ENCODE peak calls at places on chromosomes 3 and 15, in five cellular contexts. I is fibroblast of mammary gland, C is transverse colon, R is heart left ventricle, J is OCI-LY7. Y is an unnamed sample.

GRCh38 chr3:134079111-134079531 is 49.4 kb upstream of the SLCO2A1 start:
- DNase-seq in J (no peak), I (peak; percentile 51), R (no peak), C (no peak), Y (no peak)

GRCh38 chr3:190338717-190339116 is 16.5 kb upstream of the CLDN1 start:
- DNase-seq in J (no peak), C (no peak), R (no peak), I (peak; percentile 41), Y (no peak)

GRCh38 chr3:198071602-198072285 is 111.7 kb downstream of the LMLN start:
- DNase-seq in C (no peak), R (no peak), J (no peak), I (peak; percentile 88), Y (peak; percentile 97)

GRCh38 chr3:94081880-94082279 is 19.0 kb downstream of the NSUN3 start:
- DNase-seq in C (no peak), I (no peak), R (no peak), J (no peak), Y (no peak)

GRCh38 chr15:89387140-89387903 is 52.7 kb upstream of the POLG start:
- DNase-seq in I (no peak), C (no peak), J (no peak), R (no peak), Y (no peak)

GRCh38 chr3:123367467-123368154 is 81.3 kb downstream of the ADCY5 start:
- DNase-seq in J (no peak), R (no peak), I (no peak), C (no peak), Y (no peak)

GRCh38 chr3:23865595-23866396 is 51.0 kb downstream of the NKIRAS1 start:
- DNase-seq in I (peak; percentile 32), J (peak; percentile 27), C (peak; percentile 22), R (peak; percentile 47), Y (no peak)

GRCh38 chr15:76996526-76997401 is 1.8 kb downstream of the PSTPIP1 start:
- DNase-seq in R (peak; percentile 62), C (no peak), J (no peak), I (peak; percentile 50), Y (no peak)

GRCh38 chr3:102078864-102079808 is 229.8 kb downstream of the NFKBIZ start:
- DNase-seq in R (no peak), J (no peak), I (no peak), C (peak; percentile 55), Y (no peak)

GRCh38 chr15:77312523-77312922 is 107.4 kb downstream of the PEAK1 start:
- DNase-seq in C (no peak), I (peak; percentile 64), J (no peak), R (no peak), Y (no peak)

GRCh38 chr3:190538288-190538687 is 24.4 kb downstream of the IL1RAP start:
- DNase-seq in R (no peak), C (no peak), J (no peak), I (no peak), Y (no peak)

GRCh38 chr3:62051506-62051905 is 321.8 kb downstream of the FEZF2 start:
- DNase-seq in R (no peak), J (peak; percentile 6), C (peak; percentile 47), I (peak; percentile 41), Y (no peak)

GRCh38 chr15:83734487-83734886 is 80.6 kb downstream of the ADAMTSL3 start:
- DNase-seq in J (no peak), R (peak; percentile 26), C (no peak), I (peak; percentile 10), Y (no peak)

GRCh38 chr3:57709559-57709958 is 16.7 kb upstream of the DENND6A start:
- DNase-seq in I (no peak), R (no peak), J (no peak), C (no peak), Y (peak; percentile 14)

GRCh38 chr3:183818706-183819624 is 6.4 kb downstream of the MAP6D1 start:
- DNase-seq in J (no peak), R (no peak), C (no peak), I (no peak), Y (no peak)

GRCh38 chr3:192901435-192901834 is 16.2 kb downstream of the MB21D2 start:
- DNase-seq in C (no peak), J (no peak), R (no peak), I (peak; percentile 97), Y (peak; percentile 91)

GRCh38 chr15:101051291-101052030 is 132.3 kb downstream of the LRRK1 start:
- DNase-seq in C (no peak), R (no peak), I (no peak), J (no peak), Y (no peak)

GRCh38 chr3:184639351-184639750 is 72.5 kb downstream of the MAGEF1 start:
- DNase-seq in J (no peak), C (no peak), R (no peak), I (no peak), Y (no peak)

GRCh38 chr3:23567917-23568316 is 237.8 kb upstream of the UBE2E1 start:
- DNase-seq in I (peak; percentile 94), J (no peak), R (peak; percentile 32), C (no peak), Y (peak; percentile 92)

GRCh38 chr3:13496879-13497278 is 16.8 kb downstream of the HDAC11 start:
- DNase-seq in J (no peak), I (no peak), C (no peak), R (no peak), Y (no peak)

GRCh38 chr3:141093971-141094401 is 42.8 kb downstream of the SPSB4 start:
- DNase-seq in I (no peak), J (no peak), C (no peak), R (peak; percentile 86), Y (no peak)

GRCh38 chr3:190512666-190513065 is 1.2 kb upstream of the IL1RAP start:
- DNase-seq in J (peak; percentile 6), R (no peak), I (no peak), C (no peak), Y (no peak)

GRCh38 chr3:55481918-55482495 is 5.1 kb downstream of the WNT5A start:
- DNase-seq in R (peak; percentile 30), I (peak; percentile 52), C (no peak), J (no peak), Y (no peak)

GRCh38 chr3:248841-249520 is 52.4 kb downstream of the CHL1 start:
- DNase-seq in I (no peak), R (no peak), J (no peak), C (no peak), Y (no peak)

GRCh38 chr3:71423151-71423906 is 160.2 kb downstream of the FOXP1 start:
- DNase-seq in R (peak; percentile 53), I (peak; percentile 24), J (peak; percentile 64), C (no peak), Y (no peak)

GRCh38 chr3:71430941-71431552 is 152.5 kb downstream of the FOXP1 start:
- DNase-seq in J (no peak), R (no peak), I (no peak), C (no peak), Y (peak; percentile 88)

GRCh38 chr3:86785381-86785780 is 205.6 kb downstream of the VGLL3 start:
- DNase-seq in J (no peak), I (peak; percentile 65), R (no peak), C (no peak), Y (no peak)
- TF ChIP-seq CTCF in J (peak; percentile 32), I (peak; percentile 51), R (peak; percentile 30), C (no peak), Y (peak; percentile 16)

GRCh38 chr3:115239717-115240116 is 92.6 kb upstream of the ZBTB20 start:
- DNase-seq in J (no peak), C (no peak), R (peak; percentile 57), I (peak; percentile 100), Y (peak; percentile 93)
- H3K4me3 ChIP-seq in J (no peak overlapping the region), C (no peak overlapping the region), R (no peak overlapping the region), I (no peak overlapping the region), Y (no peak overlapping the region)

DNA sequence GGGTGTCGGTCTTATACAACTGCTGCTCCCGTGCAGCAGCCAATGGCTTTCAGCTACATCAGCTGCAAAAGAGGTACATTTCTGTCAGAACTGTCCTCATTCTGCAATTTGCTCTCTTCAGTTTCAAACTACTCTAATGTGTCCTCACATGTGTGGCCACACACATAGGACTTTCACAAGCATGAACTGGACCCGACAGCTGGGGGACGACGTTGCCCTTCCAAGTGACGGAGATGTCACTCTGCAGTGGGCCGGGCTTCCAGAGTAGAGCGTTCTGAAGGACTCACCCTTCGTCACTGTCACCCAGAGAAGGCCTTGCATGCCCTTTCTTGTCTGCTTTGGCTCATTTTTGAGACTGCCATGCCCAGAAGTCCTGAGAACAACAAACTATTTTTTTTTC is 189.8 kb downstream of the ATP10A start:
- DNase-seq in R (no peak), J (no peak), I (no peak), C (no peak), Y (no peak)
- TF ChIP-seq CTCF in R (no peak), J (no peak), I (no peak), C (no peak), Y (no peak)

GRCh38 chr15:53648934-53649333 is 110.5 kb downstream of the WDR72 start:
- DNase-seq in R (no peak), I (no peak), C (no peak), J (no peak), Y (no peak)

GRCh38 chr15:53644681-53645080 is 114.8 kb downstream of the WDR72 start:
- DNase-seq in I (no peak), C (no peak), R (no peak), J (no peak), Y (no peak)
- H3K4me3 ChIP-seq in I (no peak overlapping the region), C (no peak overlapping the region), R (no peak overlapping the region), J (no peak overlapping the region), Y (no peak overlapping the region)

DNA sequence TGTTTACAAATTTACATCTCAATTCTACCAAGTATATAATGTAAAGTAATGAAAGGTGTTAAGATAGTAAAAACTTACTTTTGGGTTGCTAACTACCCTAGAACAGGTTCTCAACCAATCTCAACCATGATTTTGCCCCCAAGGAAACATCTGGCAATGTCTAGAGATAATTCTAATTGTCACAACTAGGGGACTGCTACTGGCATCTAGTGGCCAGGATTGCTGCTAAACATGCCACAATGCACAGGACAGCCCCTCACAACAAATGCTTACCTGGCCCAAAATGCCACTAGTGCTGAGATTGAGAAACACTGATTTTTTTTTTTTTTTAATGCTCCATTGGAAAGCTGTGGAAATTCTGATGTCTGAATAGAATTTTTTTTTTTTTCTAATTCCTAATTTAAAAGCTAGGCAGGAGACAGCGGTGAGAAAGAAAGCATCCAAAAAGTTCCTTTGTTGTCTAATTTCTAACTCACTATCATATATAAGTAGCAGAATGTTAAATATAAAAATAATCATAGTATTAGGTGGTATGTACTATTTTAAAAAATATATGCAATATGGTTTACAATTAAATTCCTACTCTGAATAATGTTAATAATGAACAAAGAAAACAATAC is 81.5 kb downstream of the TJP1 start:
- DNase-seq in J (peak; percentile 49), R (no peak), C (no peak), I (no peak), Y (no peak)
- TF ChIP-seq CTCF in J (peak; percentile 80), R (no peak), C (no peak), I (peak; percentile 12), Y (peak; percentile 31)

GRCh38 chr15:91944334-91944733 is 90.8 kb downstream of the SLCO3A1 start:
- DNase-seq in C (no peak), J (no peak), R (no peak), I (no peak), Y (no peak)

GRCh38 chr15:91941871-91942270 is 88.4 kb downstream of the SLCO3A1 start:
- DNase-seq in R (no peak), C (no peak), I (peak; percentile 30), J (no peak), Y (no peak)

GRCh38 chr15:91942676-91943417 is 89.3 kb downstream of the SLCO3A1 start:
- DNase-seq in C (peak; percentile 84), I (peak; percentile 95), J (peak; percentile 45), R (peak; percentile 87), Y (peak; percentile 88)

GRCh38 chr15:91939432-91939831 is 85.9 kb downstream of the SLCO3A1 start:
- DNase-seq in R (peak; percentile 85), I (no peak), C (no peak), J (no peak), Y (no peak)

GRCh38 chr15:91940466-91941381 is 87.2 kb downstream of the SLCO3A1 start:
- DNase-seq in I (peak; percentile 24), J (no peak), R (no peak), C (no peak), Y (no peak)
- H3K4me3 ChIP-seq in I (no peak overlapping the region), J (no peak overlapping the region), R (no peak overlapping the region), C (no peak overlapping the region), Y (no peak overlapping the region)

Y was measured in kidney epithelial cell.